ENCODE peak calls at places on chromosome 21, in nine cellular contexts. G is A673; F is EH; R is stimulated activated CD4-positive, alpha-beta T cell treated with anti-CD3 and anti-CD28 coated beads, Interleukin-1b, Interleukin-23, amount 100 ng/mL, for 4 hours; P is progenitor cell of endocrine pancreas; O is activated effector memory CD4-positive, alpha-beta T cell treated with anti-CD3 and anti-CD28 coated beads, Interleukin-2, amount 50 U/mL, for 16 hours; B is T-helper 1 cell; H is A549; S is OCI-LY7. C is an unnamed sample.

GRCh38 chr21:31630062-31630711 is 29.3 kb upstream of the SOD1 start:
- DNase-seq in R (no peak), B (no peak), P (no peak), H (peak; percentile 8), G (peak; percentile 28), O (no peak), F (peak; percentile 77), S (no peak), C (peak; percentile 91)

GRCh38 chr21:45002381-45003204 is 62.8 kb downstream of the SLX9 start:
- DNase-seq in F (no peak), G (no peak), P (no peak), H (no peak), R (no peak), S (no peak), B (no peak), O (no peak), C (no peak)

GRCh38 chr21:41360072-41360821 is 1.6 kb upstream of the MX2 start:
- DNase-seq in S (peak; percentile 47), P (no peak), G (no peak), B (no peak), F (peak; percentile 71), O (peak; percentile 62), H (no peak), R (no peak), C (peak; percentile 83)

GRCh38 chr21:17580319-17580718 is 32.4 kb downstream of the BTG3 start:
- DNase-seq in H (no peak), S (no peak), P (no peak), B (no peak), R (no peak), G (no peak), O (no peak), F (no peak), C (no peak)

GRCh38 chr21:45818276-45818903 is 163.2 kb upstream of the COL6A1 start:
- DNase-seq in H (peak; percentile 13), O (peak; percentile 60), B (no peak), F (no peak), P (no peak), G (no peak), R (no peak), S (peak; percentile 7), C (peak; percentile 75)

GRCh38 chr21:35007348-35007747 is 41.8 kb downstream of the RUNX1 start:
- DNase-seq in B (no peak), P (no peak), S (no peak), F (no peak), O (no peak), G (no peak), H (no peak), R (no peak), C (no peak)

GRCh38 chr21:36849461-36849860 is 117.0 kb downstream of the HLCS start:
- DNase-seq in F (no peak), B (no peak), R (no peak), O (no peak), S (no peak), P (no peak), G (no peak), H (no peak), C (no peak)

GRCh38 chr21:37130971-37131370 is 57.9 kb downstream of the TTC3 start:
- DNase-seq in O (no peak), F (peak; percentile 37), G (peak; percentile 11), B (no peak), P (no peak), H (no peak), R (no peak), S (no peak), C (no peak)

GRCh38 chr21:40689241-40689640 is 157.7 kb downstream of the DSCAM start:
- DNase-seq in H (no peak), R (no peak), O (no peak), F (no peak), B (no peak), P (no peak), G (no peak), S (no peak), C (no peak)

GRCh38 chr21:26366781-26367180 is 196.2 kb upstream of the APP start:
- DNase-seq in B (no peak), H (no peak), F (peak; percentile 51), G (no peak), R (no peak), O (no peak), P (no peak), S (no peak), C (no peak)

GRCh38 chr21:38968887-38969543 is 163.3 kb downstream of the ETS2 start:
- DNase-seq in P (no peak), G (no peak), H (no peak), O (no peak), F (no peak), R (no peak), S (no peak), B (no peak), C (no peak)

GRCh38 chr21:45406801-45407628 is 2.0 kb downstream of the COL18A1 start:
- DNase-seq in R (no peak), P (no peak), H (no peak), G (peak; percentile 26), O (no peak), B (peak; percentile 4), F (peak; percentile 50), S (peak; percentile 2), C (peak; percentile 62)

GRCh38 chr21:32887026-32887425 is 115.5 kb upstream of the PAXBP1 start:
- DNase-seq in B (no peak), S (no peak), P (no peak), F (no peak), R (no peak), H (no peak), G (no peak), O (no peak), C (no peak)

GRCh38 chr21:34722684-34723300 is 54.0 kb downstream of the CLIC6 start:
- DNase-seq in S (peak; percentile 38), F (no peak), O (peak; percentile 73), G (peak; percentile 22), B (no peak), P (peak; percentile 15), R (no peak), H (no peak), C (no peak)

GRCh38 chr21:42276526-42277154 is 38.6 kb downstream of the TFF3 start:
- DNase-seq in H (no peak), P (no peak), G (no peak), F (no peak), B (no peak), O (no peak), R (no peak), S (no peak), C (no peak)

GRCh38 chr21:33373451-33373850 is 29.8 kb upstream of the IFNGR2 start:
- DNase-seq in S (no peak), R (no peak), H (no peak), O (peak; percentile 22), F (peak; percentile 64), P (no peak), B (no peak), G (no peak), C (no peak)

C was measured in cardiac muscle cell.